ENCODE peak calls at places on chromosomes 6 and 20, in eight cellular contexts. E is psoas muscle, B is cardiac muscle cell, V is fibroblast of lung, M is stomach, P is OCI-LY7, C is MM.1S, Z is Panc1. H is an unnamed sample. For H3K4me1, the result is how much of the 10 kb centered on the place peaks cover.

GRCh38 chr6:16146527-16146955 is 17.7 kb downstream of the MYLIP start:
- DNase-seq in E (peak), B (no peak), V (peak), M (peak), P (no peak), C (no peak), Z (no peak), H (no peak)

GRCh38 chr6:7887278-7887991 is 23.2 kb downstream of the TXNDC5 start:
- DNase-seq in E (no peak), B (no peak), V (no peak), M (no peak), P (no peak), C (no peak), Z (no peak), H (no peak)

GRCh38 chr6:136123464-136123863 is 126.6 kb downstream of the MTFR2 start:
- DNase-seq in E (no peak), B (no peak), V (peak), M (no peak), P (no peak), C (no peak), Z (no peak), H (no peak)

GRCh38 chr6:52877168-52877567 is 32.3 kb downstream of the GSTA3 start:
- DNase-seq in E (no peak), B (no peak), V (peak), M (no peak), P (no peak), C (peak), Z (peak), H (no peak)

GRCh38 chr6:124434416-124434815 is 527.8 kb upstream of the RNF217 start:
- DNase-seq in E (no peak), B (no peak), V (peak), M (no peak), P (no peak), C (no peak), Z (no peak), H (no peak)

GRCh38 chr6:5190467-5190866 is 70.3 kb downstream of the LYRM4 start:
- DNase-seq in E (no peak), B (no peak), V (peak), M (no peak), P (no peak), C (no peak), Z (peak), H (no peak)

GRCh38 chr6:63804381-63804956 is 168.9 kb downstream of the PHF3 start:
- DNase-seq in E (no peak), B (no peak), V (peak), M (no peak), P (no peak), C (no peak), Z (peak), H (no peak)

GRCh38 chr20:50693001-50693400 is 1.7 kb upstream of the RIPOR3 start:
- DNase-seq in E (no peak), B (no peak), V (peak), M (no peak), P (no peak), C (no peak), Z (no peak), H (no peak)

GRCh38 chr6:7148100-7148822 is 40.5 kb downstream of the RREB1 start:
- DNase-seq in E (no peak), B (no peak), V (peak), M (no peak), P (no peak), C (no peak), Z (no peak), H (no peak)

GRCh38 chr20:11902264-11902663 is 15.4 kb upstream of the BTBD3 start:
- DNase-seq in E (no peak), B (no peak), V (peak), M (no peak), P (no peak), C (no peak), Z (no peak), H (no peak)

GRCh38 chr6:167426074-167426473 is 101.2 kb downstream of the TTLL2 start:
- DNase-seq in E (no peak), B (no peak), V (no peak), M (no peak), P (no peak), C (no peak), Z (no peak), H (no peak)

GRCh38 chr6:131755597-131755996 is 44.8 kb upstream of the CTAGE9 start:
- DNase-seq in E (no peak), B (no peak), V (peak), M (no peak), P (no peak), C (no peak), Z (peak), H (no peak)

GRCh38 chr20:63395723-63396122 is 34.6 kb upstream of the CHRNA4 start:
- DNase-seq in E (no peak), B (no peak), V (no peak), M (no peak), P (no peak), C (no peak), Z (no peak), H (no peak)

GRCh38 chr6:56899311-56899710 is 55.6 kb upstream of the BEND6 start:
- DNase-seq in E (no peak), B (no peak), V (peak), M (no peak), P (no peak), C (no peak), Z (no peak), H (no peak)

GRCh38 chr20:23101696-23102095 is 15.6 kb upstream of the CD93 start:
- DNase-seq in E (no peak), B (no peak), V (no peak), M (no peak), P (no peak), C (no peak), Z (no peak), H (no peak)

GRCh38 chr6:81774542-81774941 is 22.1 kb upstream of the TENT5A start:
- DNase-seq in E (no peak), B (no peak), V (no peak), M (no peak), P (no peak), C (no peak), Z (no peak), H (peak)

GRCh38 chr6:146339716-146340115 is 203.9 kb upstream of the RAB32 start:
- DNase-seq in E (no peak), B (no peak), V (no peak), M (no peak), P (no peak), C (no peak), Z (peak), H (no peak)

GRCh38 chr6:136784910-136785746 is 7.1 kb downstream of the MAP3K5 start:
- DNase-seq in E (peak), B (no peak), V (peak), M (peak), P (peak), C (no peak), Z (no peak), H (peak)

GRCh38 chr20:31835977-31836852 is 9.2 kb downstream of the FOXS1 start:
- DNase-seq in E (peak), B (no peak), V (peak), M (peak), P (no peak), C (peak), Z (no peak), H (peak)

GRCh38 chr6:111536888-111537287 is 53.9 kb upstream of the REV3L start:
- DNase-seq in E (no peak), B (no peak), V (no peak), M (no peak), P (no peak), C (peak), Z (no peak), H (no peak)

GRCh38 chr20:8335059-8335458 is 203.0 kb downstream of the PLCB1 start:
- DNase-seq in E (no peak), B (no peak), V (no peak), M (no peak), P (no peak), C (no peak), Z (no peak), H (no peak)
- H3K4me3 ChIP-seq in E (no peak), B (no peak), V (no peak), M (no peak), P (no peak), C (no peak), Z (no peak), H (no peak)

GRCh38 chr6:109236140-109237081 is 141.1 kb downstream of the CEP57L1 start:
- DNase-seq in E (no peak), B (peak), V (no peak), M (no peak), P (peak), C (no peak), Z (no peak), H (peak)
- TF ChIP-seq CTCF in E (no peak), B (no peak), V (no peak), M (no peak), P (peak), C (no peak), Z (peak), H (no peak)

GRCh38 chr6:157761926-157762325 is 61.1 kb upstream of the SNX9 start:
- DNase-seq in E (no peak), B (no peak), V (no peak), M (no peak), P (no peak), C (no peak), Z (no peak), H (no peak)
- H3K4me1 ChIP-seq in E (under half), B (under half), V (under half), M (half or more), P (under half), C (under half), Z (half or more), H (under half)

GRCh38 chr6:95095855-95096254 is 481.5 kb upstream of the MANEA start:
- DNase-seq in E (no peak), B (no peak), V (no peak), M (no peak), P (no peak), C (no peak), Z (no peak), H (no peak)

GRCh38 chr6:95091823-95092436 is 485.4 kb upstream of the MANEA start:
- DNase-seq in E (no peak), B (peak), V (peak), M (no peak), P (peak), C (peak), Z (no peak), H (no peak)

GRCh38 chr6:95094751-95095150 is 482.6 kb upstream of the MANEA start:
- DNase-seq in E (no peak), B (no peak), V (peak), M (no peak), P (no peak), C (no peak), Z (peak), H (no peak)

GRCh38 chr6:95093154-95093553 is 484.2 kb upstream of the MANEA start:
- DNase-seq in E (no peak), B (no peak), V (no peak), M (no peak), P (no peak), C (no peak), Z (no peak), H (no peak)

GRCh38 chr6:95095271-95095670 is 482.1 kb upstream of the MANEA start:
- DNase-seq in E (no peak), B (no peak), V (peak), M (no peak), P (no peak), C (no peak), Z (no peak), H (no peak)
- H3K4me3 ChIP-seq in E (no peak), B (no peak), V (no peak), M (no peak), P (no peak), C (no peak), Z (peak), H (no peak)

DNA sequence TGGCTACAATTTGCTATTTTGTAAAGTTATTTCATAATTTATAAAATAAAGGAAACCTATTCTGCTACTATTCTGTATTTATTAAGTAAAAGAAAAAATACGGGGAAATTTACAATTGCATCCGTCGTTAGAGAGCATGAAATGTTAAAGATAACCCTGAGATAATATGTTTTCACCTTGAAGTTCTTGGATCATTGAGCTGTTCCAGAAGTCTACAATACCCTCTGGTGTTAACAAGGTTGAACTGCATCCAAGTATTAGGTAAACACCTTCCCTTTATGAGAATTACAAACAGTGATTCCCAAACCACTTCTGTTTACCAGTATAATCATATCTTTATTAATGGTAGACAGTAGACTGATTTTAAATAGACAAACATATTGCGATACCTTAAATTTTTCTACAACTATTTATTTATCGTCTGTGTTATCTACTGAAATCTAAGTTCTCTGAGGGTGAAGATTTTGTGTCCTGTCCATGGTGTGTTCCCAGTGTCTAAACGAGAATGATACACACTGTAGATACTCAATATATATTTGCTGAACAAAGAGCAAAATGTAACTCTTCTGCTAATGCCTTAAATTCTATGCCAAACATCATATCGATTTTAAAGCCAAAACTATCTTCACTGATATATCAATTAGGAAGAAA is 28.2 kb downstream of the TBC1D32 start:
- DNase-seq in E (no peak), B (peak), V (peak), M (no peak), P (peak), C (peak), Z (peak), H (no peak)
- TF ChIP-seq CTCF in E (peak), B (peak), V (peak), M (peak), P (peak), C (peak), Z (peak), H (no peak)

GRCh38 chr6:133921249-133921859 is 31.7 kb upstream of the TBPL1 start:
- DNase-seq in E (peak), B (peak), V (peak), M (peak), P (peak), C (peak), Z (peak), H (peak)

GRCh38 chr6:133916650-133917151 is 27.8 kb downstream of the TCF21 start:
- DNase-seq in E (peak), B (peak), V (peak), M (peak), P (peak), C (peak), Z (peak), H (peak)

GRCh38 chr6:133919362-133919761 is 30.4 kb downstream of the TCF21 start:
- DNase-seq in E (no peak), B (no peak), V (no peak), M (no peak), P (no peak), C (no peak), Z (no peak), H (no peak)

GRCh38 chr6:133917781-133918180 is 28.9 kb downstream of the TCF21 start:
- DNase-seq in E (no peak), B (no peak), V (no peak), M (no peak), P (no peak), C (no peak), Z (no peak), H (no peak)

GRCh38 chr6:133918208-133918930 is 29.5 kb downstream of the TCF21 start:
- DNase-seq in E (no peak), B (no peak), V (no peak), M (no peak), P (no peak), C (no peak), Z (no peak), H (no peak)
- H3K4me1 ChIP-seq in E (under half), B (under half), V (under half), M (under half), P (under half), C (under half), Z (under half), H (under half)

GRCh38 chr6:27812805-27813626 is 99.2 kb downstream of the OR2B2 start:
- DNase-seq in E (no peak), B (no peak), V (no peak), M (no peak), P (peak), C (peak), Z (no peak), H (no peak)

GRCh38 chr6:27816906-27817305 is 95.3 kb downstream of the OR2B2 start:
- DNase-seq in E (no peak), B (no peak), V (no peak), M (no peak), P (no peak), C (peak), Z (no peak), H (no peak)

GRCh38 chr6:27811383-27811782 is 100.8 kb downstream of the OR2B2 start:
- DNase-seq in E (no peak), B (no peak), V (no peak), M (no peak), P (peak), C (peak), Z (no peak), H (no peak)

GRCh38 chr6:27812078-27812804 is 100.0 kb downstream of the OR2B2 start:
- DNase-seq in E (no peak), B (no peak), V (no peak), M (no peak), P (peak), C (peak), Z (no peak), H (no peak)

GRCh38 chr6:27814665-27815424 is 97.4 kb downstream of the OR2B2 start:
- DNase-seq in E (no peak), B (peak), V (peak), M (peak), P (peak), C (peak), Z (peak), H (peak)
- H3K4me3 ChIP-seq in E (peak), B (peak), V (peak), M (peak), P (peak), C (peak), Z (peak), H (peak)

DNA sequence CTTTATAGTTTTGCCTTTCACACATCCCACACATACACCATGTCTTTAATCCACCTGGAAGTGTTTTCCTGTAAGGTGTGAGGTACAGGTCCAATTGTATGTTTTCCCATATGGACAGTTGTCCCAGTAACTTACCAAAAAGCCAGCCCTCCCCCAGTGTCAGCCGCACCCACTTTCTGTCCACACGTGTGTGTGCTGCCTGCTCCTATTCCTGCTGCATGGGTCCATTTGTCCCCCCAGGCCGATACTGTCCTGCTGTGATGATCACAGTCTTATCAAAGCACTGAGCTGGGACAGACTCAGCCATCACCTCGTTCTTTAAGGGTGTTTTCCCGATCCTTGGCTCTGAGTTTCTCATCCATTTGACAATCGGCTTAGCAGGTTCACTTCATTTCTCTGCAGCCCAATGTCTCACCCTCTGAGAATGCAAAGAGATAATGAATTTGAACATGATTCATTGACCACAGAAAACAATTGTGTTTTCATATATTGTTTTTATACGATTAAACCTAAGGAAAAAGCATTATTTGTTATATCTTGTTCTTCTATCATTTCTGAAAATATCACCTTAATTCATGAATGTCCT is 9.6 kb downstream of the VSX1 start:
- DNase-seq in E (no peak), B (no peak), V (no peak), M (no peak), P (no peak), C (no peak), Z (no peak), H (no peak)
- TF ChIP-seq CTCF in E (no peak), B (no peak), V (no peak), M (no peak), P (no peak), C (no peak), Z (no peak), H (no peak)

GRCh38 chr6:148423133-148423532 is 80.5 kb downstream of the SASH1 start:
- DNase-seq in E (no peak), B (no peak), V (peak), M (no peak), P (no peak), C (no peak), Z (no peak), H (no peak)
- H3K4me1 ChIP-seq in E (under half), B (under half), V (under half), M (under half), P (under half), C (under half), Z (under half), H (under half)

DNA sequence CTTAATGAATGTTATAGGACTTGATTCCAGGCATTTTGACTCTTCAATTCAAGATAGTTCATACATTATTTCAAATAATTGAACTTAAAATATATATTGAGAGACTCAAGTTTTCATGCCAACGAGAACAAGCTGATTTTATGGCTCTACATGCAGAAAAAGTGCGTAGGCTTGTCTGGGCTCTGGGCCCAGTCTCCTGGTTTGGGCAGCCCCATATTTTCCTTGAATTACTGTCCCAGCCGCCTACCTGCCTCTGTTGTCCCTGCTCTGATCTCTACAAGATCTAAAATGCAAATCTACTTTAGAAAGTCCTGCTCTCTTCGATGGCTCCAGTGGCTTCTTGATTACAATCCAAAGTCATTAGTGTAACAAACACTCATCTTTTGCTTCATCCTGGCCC is 537.4 kb upstream of the CHD6 start:
- DNase-seq in E (no peak), B (no peak), V (no peak), M (no peak), P (no peak), C (no peak), Z (no peak), H (no peak)
- H3K4me3 ChIP-seq in E (no peak), B (no peak), V (no peak), M (no peak), P (no peak), C (no peak), Z (no peak), H (no peak)